ENCODE peak calls at places on chromosomes 16 and 17, in five cellular contexts. One of them, this sample, is unnamed.

GRCh38 chr17:27945333-27945616 is 52.1 kb upstream of the LYRM9 start:
- DNase-seq in anterior cingulate cortex: no peak
- DNase-seq in neural crest cell: no peak
- DNase-seq in NCI-H774: no peak
- DNase-seq in body of pancreas: no peak
- DNase-seq in this sample: no peak

GRCh38 chr17:9991351-9991750 is 86.3 kb upstream of the RCVRN start:
- DNase-seq in neural crest cell: no peak
- DNase-seq in body of pancreas: no peak
- DNase-seq in NCI-H774: no peak
- DNase-seq in anterior cingulate cortex: no peak
- DNase-seq in this sample: no peak

GRCh38 chr16:81158964-81159363 is 62.8 kb upstream of the GCSH start:
- DNase-seq in anterior cingulate cortex: no peak
- DNase-seq in neural crest cell: no peak
- DNase-seq in body of pancreas: no peak
- DNase-seq in NCI-H774: no peak
- DNase-seq in this sample: no peak

GRCh38 chr16:75248142-75248535 is 3.3 kb downstream of the BCAR1 start:
- DNase-seq in anterior cingulate cortex: no peak
- DNase-seq in neural crest cell: no peak
- DNase-seq in body of pancreas: no peak
- DNase-seq in NCI-H774: no peak
- DNase-seq in this sample: no peak

GRCh38 chr17:80999224-81000088 is 7.8 kb downstream of the CHMP6 start:
- DNase-seq in neural crest cell: no peak
- DNase-seq in NCI-H774: no peak
- DNase-seq in body of pancreas: no peak
- DNase-seq in anterior cingulate cortex: no peak
- DNase-seq in this sample: no peak

GRCh38 chr16:13438064-13438463 is 481.9 kb upstream of the ERCC4 start:
- DNase-seq in body of pancreas: no peak
- DNase-seq in NCI-H774: no peak
- DNase-seq in anterior cingulate cortex: no peak
- DNase-seq in neural crest cell: no peak
- DNase-seq in this sample: no peak

GRCh38 chr17:66714046-66715023 is 120.6 kb upstream of the CACNG5 start:
- DNase-seq in body of pancreas: no peak
- DNase-seq in NCI-H774: no peak
- DNase-seq in neural crest cell: no peak
- DNase-seq in anterior cingulate cortex: no peak
- DNase-seq in this sample: no peak

GRCh38 chr17:913207-913606 is 66.4 kb downstream of the NXN start:
- DNase-seq in neural crest cell: no peak
- DNase-seq in body of pancreas: no peak
- DNase-seq in anterior cingulate cortex: no peak
- DNase-seq in NCI-H774: no peak
- DNase-seq in this sample: no peak

GRCh38 chr17:31744541-31744951 is 114.5 kb downstream of the COPRS start:
- DNase-seq in NCI-H774: no peak
- DNase-seq in body of pancreas: no peak
- DNase-seq in anterior cingulate cortex: no peak
- DNase-seq in neural crest cell: no peak
- DNase-seq in this sample: no peak

GRCh38 chr17:38725066-38725465 is 5.1 kb upstream of the CISD3 start:
- DNase-seq in neural crest cell: no peak
- DNase-seq in body of pancreas: no peak
- DNase-seq in anterior cingulate cortex: no peak
- DNase-seq in NCI-H774: no peak
- DNase-seq in this sample: no peak

GRCh38 chr17:8145811-8146210 is 6.4 kb downstream of the PER1 start:
- DNase-seq in neural crest cell: no peak
- DNase-seq in NCI-H774: no peak
- DNase-seq in anterior cingulate cortex: no peak
- DNase-seq in body of pancreas: no peak
- DNase-seq in this sample: no peak

GRCh38 chr17:68576811-68577551 is 24.2 kb downstream of the FAM20A start:
- DNase-seq in anterior cingulate cortex: no peak
- DNase-seq in neural crest cell: no peak
- DNase-seq in body of pancreas: peak; percentile 49
- DNase-seq in NCI-H774: no peak
- DNase-seq in this sample: no peak

GRCh38 chr16:56257260-56257659 is 66.0 kb downstream of the GNAO1 start:
- DNase-seq in NCI-H774: peak; percentile 44
- DNase-seq in body of pancreas: peak; percentile 65
- DNase-seq in neural crest cell: no peak
- DNase-seq in anterior cingulate cortex: no peak
- DNase-seq in this sample: no peak

GRCh38 chr17:44324092-44324570 is 492 bp downstream of the SLC25A39 start:
- DNase-seq in neural crest cell: no peak
- DNase-seq in NCI-H774: no peak
- DNase-seq in anterior cingulate cortex: no peak
- DNase-seq in body of pancreas: peak; percentile 22
- DNase-seq in this sample: no peak

GRCh38 chr16:67750466-67750865 is 31.4 kb upstream of the GFOD2 start:
- DNase-seq in NCI-H774: no peak
- DNase-seq in anterior cingulate cortex: no peak
- DNase-seq in neural crest cell: no peak
- DNase-seq in body of pancreas: no peak
- DNase-seq in this sample: no peak

GRCh38 chr17:74922694-74923537 is at the start of gene USH1G:
- DNase-seq in body of pancreas: no peak
- DNase-seq in NCI-H774: no peak
- DNase-seq in neural crest cell: no peak
- DNase-seq in anterior cingulate cortex: no peak
- DNase-seq in this sample: peak; percentile 79

GRCh38 chr17:33750943-33751701 is 458.0 kb upstream of the ASIC2 start:
- DNase-seq in NCI-H774: peak; percentile 57
- DNase-seq in anterior cingulate cortex: no peak
- DNase-seq in body of pancreas: peak; percentile 70
- DNase-seq in neural crest cell: peak; percentile 78
- DNase-seq in this sample: peak; percentile 47

This sample was measured in HuH-7.